ENCODE peak calls at places on chromosomes 16 and 17, in four cellular contexts. Y, R, E and V are unnamed samples.
A peak's percentile ranks its signal among the peaks of the same experiment; 100 is the strongest.

GRCh38 chr16:63578791-63579190 is 1542.6 kb upstream of the CDH8 start:
- DNase-seq in R (peak; percentile 6), E (no peak), Y (no peak), V (no peak)

GRCh38 chr17:3602499-3602898 is 6.7 kb downstream of the TRPV1 start:
- DNase-seq in R (peak; percentile 34), Y (no peak), E (peak; percentile 45), V (no peak)

GRCh38 chr17:42519546-42520444 is 16.2 kb upstream of the NAGLU start:
- DNase-seq in Y (no peak), E (no peak), R (peak; percentile 95), V (peak; percentile 59)

GRCh38 chr16:84482001-84482891 is 22.2 kb downstream of the MEAK7 start:
- DNase-seq in Y (no peak), E (no peak), R (peak; percentile 27), V (no peak)

GRCh38 chr16:61233718-61234117 is 802.5 kb downstream of the CDH8 start:
- DNase-seq in E (no peak), Y (no peak), R (peak; percentile 2), V (no peak)

GRCh38 chr16:19137621-19138128 is 23.9 kb downstream of the ITPRIPL2 start:
- DNase-seq in R (no peak), E (no peak), Y (no peak), V (no peak)

GRCh38 chr17:16593356-16594102 is 24.5 kb upstream of the ZNF287 start:
- DNase-seq in Y (no peak), R (peak; percentile 55), E (no peak), V (no peak)

GRCh38 chr16:81201267-81201666 is 37.2 kb upstream of the BCO1 start:
- DNase-seq in R (no peak), E (no peak), Y (no peak), V (no peak)

GRCh38 chr17:18070861-18071340 is 16.8 kb upstream of the DRG2 start:
- DNase-seq in R (no peak), E (peak; percentile 20), Y (no peak), V (no peak)

GRCh38 chr16:1933097-1933661 is 9.8 kb downstream of the MSRB1 start:
- DNase-seq in Y (no peak), E (peak; percentile 30), R (no peak), V (no peak)

GRCh38 chr17:13594762-13595697 is 6.7 kb downstream of the HS3ST3A1 start:
- DNase-seq in R (peak; percentile 94), E (peak; percentile 75), Y (peak; percentile 72), V (peak; percentile 82)

GRCh38 chr17:41863074-41863843 is 2.0 kb downstream of the KLHL11 start:
- DNase-seq in R (peak; percentile 4), E (no peak), Y (no peak), V (no peak)

GRCh38 chr16:62661435-62661834 is 625.2 kb upstream of the CDH8 start:
- DNase-seq in E (no peak), Y (no peak), R (no peak), V (no peak)

GRCh38 chr16:23121024-23121423 is 28.2 kb downstream of the USP31 start:
- DNase-seq in Y (no peak), R (no peak), E (peak; percentile 23), V (no peak)

GRCh38 chr17:57114085-57114673 is 29.1 kb downstream of the AKAP1 start:
- DNase-seq in E (peak; percentile 82), R (peak; percentile 50), Y (peak; percentile 56), V (peak; percentile 74)

GRCh38 chr16:21184834-21185233 is 26.4 kb downstream of the LDAF1 start:
- DNase-seq in Y (no peak), R (no peak), E (no peak), V (no peak)

GRCh38 chr16:73301984-73302383 is 254.1 kb upstream of the ZFHX3 start:
- DNase-seq in R (no peak), Y (no peak), E (no peak), V (no peak)

GRCh38 chr16:65185379-65185778 is 63.5 kb upstream of the CDH11 start:
- DNase-seq in Y (no peak), E (no peak), R (no peak), V (no peak)

GRCh38 chr16:15966420-15967222 is 17.2 kb downstream of the ABCC1 start:
- DNase-seq in E (no peak), Y (no peak), R (peak; percentile 91), V (no peak)

GRCh38 chr17:6603746-6604325 is 36.7 kb downstream of the KIAA0753 start:
- DNase-seq in R (no peak), Y (no peak), E (no peak), V (no peak)

GRCh38 chr16:31072540-31073072 is 1.4 kb downstream of the ZNF668 start:
- DNase-seq in R (peak; percentile 17), Y (no peak), E (no peak), V (peak; percentile 18)

GRCh38 chr17:55158439-55158838 is 106.3 kb upstream of the HLF start:
- DNase-seq in Y (no peak), E (no peak), R (peak; percentile 6), V (no peak)

GRCh38 chr16:73047221-73047535 is 750 bp downstream of the ZFHX3 start:
- DNase-seq in Y (no peak), E (no peak), R (no peak), V (no peak)

GRCh38 chr17:34081269-34081668 is 173.8 kb upstream of the CCL2 start:
- DNase-seq in Y (no peak), R (no peak), E (no peak), V (peak; percentile 21)

GRCh38 chr17:37240381-37240780 is 135.4 kb upstream of the C17orf78 start:
- DNase-seq in Y (no peak), R (no peak), E (no peak), V (no peak)

GRCh38 chr16:2473999-2474876 is 689 bp upstream of the TBC1D24 start:
- DNase-seq in E (peak; percentile 63), Y (no peak), R (peak; percentile 47), V (peak; percentile 45)

GRCh38 chr16:8998114-8998513 is 34.4 kb upstream of the USP7 start:
- DNase-seq in E (no peak), Y (no peak), R (peak; percentile 55), V (no peak)

GRCh38 chr16:28873543-28874201 is 4.6 kb upstream of the ATP2A1 start:
- DNase-seq in E (no peak), Y (no peak), R (peak; percentile 30), V (peak; percentile 56)

DNA sequence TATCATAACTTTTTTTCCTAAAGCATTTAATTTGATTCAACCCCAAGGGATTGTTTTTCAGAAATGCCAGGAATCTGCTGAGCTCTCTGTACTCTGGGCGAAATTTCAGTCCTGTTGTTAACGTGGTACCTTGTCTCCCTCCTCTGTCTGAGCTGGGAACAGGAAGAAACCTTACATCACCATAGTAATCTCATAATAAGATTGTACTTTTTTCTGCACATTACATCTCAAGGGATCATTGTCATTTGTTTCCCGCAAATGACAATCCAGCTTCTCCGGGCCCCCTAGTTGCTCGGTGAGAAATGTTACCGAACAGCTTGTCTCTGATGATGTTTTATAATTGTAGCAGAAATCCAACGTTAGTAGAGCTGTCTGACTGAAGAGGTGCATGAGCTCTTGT is 152.7 kb upstream of the ERCC4 start:
- DNase-seq in R (peak; percentile 24), Y (no peak), E (no peak), V (no peak)
- TF ChIP-seq CTCF in R (no peak), Y (peak; percentile 74), E (no peak), V (no peak)

GRCh38 chr17:49997773-49998703 is 3.0 kb upstream of the DLX3 start:
- DNase-seq in R (peak; percentile 94), Y (peak; percentile 80), E (peak; percentile 87), V (peak; percentile 88)
- TF ChIP-seq CTCF in R (peak; percentile 93), Y (peak; percentile 98), E (peak; percentile 97), V (peak; percentile 97)

DNA sequence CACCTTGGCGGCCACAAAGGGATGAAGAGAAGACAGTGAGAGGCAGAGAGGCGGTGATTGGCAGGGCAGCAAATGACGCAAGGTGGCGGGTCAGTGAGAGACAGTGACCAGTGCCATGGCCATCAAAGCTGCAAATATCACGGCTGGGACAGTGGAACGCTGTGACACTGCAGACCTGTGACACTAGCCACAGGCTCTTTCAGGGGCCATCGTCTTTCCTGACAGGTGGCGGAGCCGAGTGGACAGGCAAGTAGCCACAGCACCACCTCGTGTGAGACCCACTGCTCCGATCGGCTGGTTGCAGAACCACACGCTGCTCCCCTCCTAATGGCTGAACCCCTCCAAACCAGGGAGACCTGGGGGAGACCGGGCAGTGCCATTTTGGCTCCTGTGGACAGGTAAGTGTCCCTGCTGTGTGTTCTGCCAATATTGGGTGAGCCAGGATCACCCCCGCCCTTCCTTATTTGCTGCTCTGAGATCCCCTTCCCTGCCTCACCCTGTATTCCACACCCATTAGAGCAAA is 7.9 kb upstream of the ZNF778 start:
- DNase-seq in Y (no peak), R (no peak), E (peak; percentile 15), V (no peak)
- TF ChIP-seq CTCF in Y (no peak), R (no peak), E (no peak), V (no peak)

GRCh38 chr17:51119415-51120356 is 982 bp downstream of the SPAG9 start:
- DNase-seq in E (peak; percentile 62), Y (no peak), R (peak; percentile 52), V (peak; percentile 45)
- TF ChIP-seq CTCF in E (no peak), Y (no peak), R (peak; percentile 31), V (no peak)